ENCODE peak calls at places on chromosomes 1 and 21, in eight cellular contexts. L, K, Y, C, Q, G, Z and B are unnamed samples.

GRCh38 chr1:10663668-10664035 is 132.8 kb downstream of the CASZ1 start:
- DNase-seq in L (peak; percentile 67), Y (peak; percentile 75), G (no peak), K (no peak), C (no peak), Q (no peak), Z (no peak), B (no peak)

GRCh38 chr21:44630440-44630839 is 3.5 kb downstream of the KRTAP10-9 start:
- DNase-seq in K (no peak), Q (no peak), Y (no peak), L (no peak), Z (no peak), C (no peak), G (no peak), B (no peak)

GRCh38 chr21:22019766-22020165 is 1021.6 kb downstream of the NCAM2 start:
- DNase-seq in G (no peak), C (no peak), Q (no peak), Z (no peak), Y (no peak), L (no peak), K (no peak), B (no peak)

GRCh38 chr1:246161626-246162025 is 345.5 kb downstream of the SMYD3 start:
- DNase-seq in G (no peak), L (no peak), Q (peak; percentile 54), Z (no peak), K (peak; percentile 41), Y (no peak), C (peak; percentile 38), B (no peak)

GRCh38 chr1:52551476-52552235 is 1.2 kb downstream of the TUT4 start:
- DNase-seq in Z (no peak), Q (peak; percentile 53), Y (peak; percentile 27), G (no peak), C (no peak), K (no peak), L (no peak), B (no peak)

GRCh38 chr1:91774520-91775203 is 111.3 kb downstream of the TGFBR3 start:
- DNase-seq in L (no peak), C (no peak), K (no peak), Q (no peak), Z (no peak), G (no peak), Y (no peak), B (no peak)

GRCh38 chr1:30762152-30762930 is 4.8 kb upstream of the LAPTM5 start:
- DNase-seq in Z (no peak), G (no peak), K (no peak), L (no peak), Q (no peak), Y (no peak), C (no peak), B (peak; percentile 56)

GRCh38 chr1:18535391-18536210 is 54.9 kb downstream of the KLHDC7A start:
- DNase-seq in Q (no peak), G (no peak), L (peak; percentile 59), Z (peak; percentile 27), C (no peak), Y (no peak), K (no peak), B (peak; percentile 42)

GRCh38 chr1:167404161-167404888 is 114.0 kb downstream of the CD247 start:
- DNase-seq in C (no peak), L (no peak), Z (no peak), G (no peak), K (no peak), Y (no peak), Q (peak; percentile 57), B (no peak)